ENCODE peak calls at places on chromosomes 12 and 14, in six cellular contexts. One of them, this sample, is unnamed.

GRCh38 chr12:129613311-129613710 is 290.5 kb downstream of the TMEM132D start:
- DNase-seq in A549: no peak
- DNase-seq in thoracic aorta: no peak
- DNase-seq in heart left ventricle: no peak
- DNase-seq in HCT116: no peak
- DNase-seq in colonic mucosa: no peak
- DNase-seq in this sample: no peak

GRCh38 chr12:6457220-6457945 is 5.5 kb downstream of the TAPBPL start:
- DNase-seq in thoracic aorta: no peak
- DNase-seq in HCT116: no peak
- DNase-seq in heart left ventricle: no peak
- DNase-seq in colonic mucosa: no peak
- DNase-seq in A549: no peak
- DNase-seq in this sample: no peak

GRCh38 chr12:88904705-88905104 is 324.4 kb upstream of the KITLG start:
- DNase-seq in A549: no peak
- DNase-seq in colonic mucosa: no peak
- DNase-seq in thoracic aorta: no peak
- DNase-seq in heart left ventricle: no peak
- DNase-seq in HCT116: no peak
- DNase-seq in this sample: no peak

GRCh38 chr12:104796475-104796862 is 161.6 kb downstream of the SLC41A2 start:
- DNase-seq in heart left ventricle: no peak
- DNase-seq in thoracic aorta: no peak
- DNase-seq in A549: no peak
- DNase-seq in colonic mucosa: no peak
- DNase-seq in HCT116: no peak
- DNase-seq in this sample: no peak

GRCh38 chr14:78848234-78848820 is 678.2 kb downstream of the NRXN3 start:
- DNase-seq in HCT116: peak; percentile 18
- DNase-seq in thoracic aorta: no peak
- DNase-seq in heart left ventricle: no peak
- DNase-seq in colonic mucosa: peak; percentile 19
- DNase-seq in A549: peak; percentile 18
- DNase-seq in this sample: no peak

GRCh38 chr14:31339743-31340142 is 80.6 kb downstream of the HEATR5A start:
- DNase-seq in A549: no peak
- DNase-seq in heart left ventricle: no peak
- DNase-seq in colonic mucosa: no peak
- DNase-seq in HCT116: no peak
- DNase-seq in thoracic aorta: no peak
- DNase-seq in this sample: no peak

GRCh38 chr12:91958816-91959215 is 186.8 kb downstream of the BTG1 start:
- DNase-seq in heart left ventricle: no peak
- DNase-seq in thoracic aorta: no peak
- DNase-seq in A549: no peak
- DNase-seq in colonic mucosa: no peak
- DNase-seq in HCT116: no peak
- DNase-seq in this sample: no peak

GRCh38 chr14:54829486-54830224 is 73.0 kb downstream of the GCH1 start:
- DNase-seq in HCT116: no peak
- DNase-seq in heart left ventricle: no peak
- DNase-seq in thoracic aorta: no peak
- DNase-seq in A549: no peak
- DNase-seq in colonic mucosa: no peak
- DNase-seq in this sample: no peak

GRCh38 chr14:96614528-96614927 is 112.3 kb downstream of the PAPOLA start:
- DNase-seq in thoracic aorta: no peak
- DNase-seq in A549: no peak
- DNase-seq in colonic mucosa: no peak
- DNase-seq in HCT116: no peak
- DNase-seq in heart left ventricle: no peak
- DNase-seq in this sample: no peak

GRCh38 chr12:53413485-53414215 is 10.0 kb upstream of the AMHR2 start:
- DNase-seq in heart left ventricle: no peak
- DNase-seq in thoracic aorta: no peak
- DNase-seq in colonic mucosa: no peak
- DNase-seq in HCT116: no peak
- DNase-seq in A549: no peak
- DNase-seq in this sample: no peak

GRCh38 chr12:111444314-111444705 is 38.6 kb downstream of the SH2B3 start:
- DNase-seq in thoracic aorta: no peak
- DNase-seq in heart left ventricle: no peak
- DNase-seq in A549: no peak
- DNase-seq in colonic mucosa: no peak
- DNase-seq in HCT116: no peak
- DNase-seq in this sample: no peak

GRCh38 chr12:80821513-80822000 is 104.8 kb downstream of the MYF5 start:
- DNase-seq in heart left ventricle: no peak
- DNase-seq in thoracic aorta: no peak
- DNase-seq in colonic mucosa: no peak
- DNase-seq in HCT116: no peak
- DNase-seq in A549: no peak
- DNase-seq in this sample: no peak

GRCh38 chr14:73424453-73424852 is 33.9 kb downstream of the NUMB start:
- DNase-seq in A549: no peak
- DNase-seq in HCT116: no peak
- DNase-seq in thoracic aorta: no peak
- DNase-seq in heart left ventricle: no peak
- DNase-seq in colonic mucosa: no peak
- DNase-seq in this sample: no peak

GRCh38 chr12:91951571-91951970 is 194.1 kb downstream of the BTG1 start:
- DNase-seq in HCT116: no peak
- DNase-seq in thoracic aorta: no peak
- DNase-seq in colonic mucosa: no peak
- DNase-seq in heart left ventricle: no peak
- DNase-seq in A549: peak; percentile 6
- DNase-seq in this sample: no peak

GRCh38 chr12:79374543-79374942 is 316.2 kb downstream of the PAWR start:
- DNase-seq in heart left ventricle: no peak
- DNase-seq in colonic mucosa: no peak
- DNase-seq in A549: no peak
- DNase-seq in HCT116: no peak
- DNase-seq in thoracic aorta: no peak
- DNase-seq in this sample: no peak

GRCh38 chr12:59087691-59088090 is 167.4 kb upstream of the LRIG3 start:
- DNase-seq in colonic mucosa: no peak
- DNase-seq in thoracic aorta: no peak
- DNase-seq in HCT116: no peak
- DNase-seq in A549: no peak
- DNase-seq in heart left ventricle: no peak
- DNase-seq in this sample: no peak

GRCh38 chr12:59086124-59086523 is 165.8 kb upstream of the LRIG3 start:
- DNase-seq in A549: no peak
- DNase-seq in thoracic aorta: no peak
- DNase-seq in heart left ventricle: no peak
- DNase-seq in HCT116: no peak
- DNase-seq in colonic mucosa: no peak
- DNase-seq in this sample: no peak

GRCh38 chr12:59087077-59087673 is 166.9 kb upstream of the LRIG3 start:
- DNase-seq in HCT116: peak; percentile 3
- DNase-seq in colonic mucosa: peak; percentile 38
- DNase-seq in heart left ventricle: no peak
- DNase-seq in thoracic aorta: no peak
- DNase-seq in A549: no peak
- DNase-seq in this sample: no peak

GRCh38 chr12:59085680-59086079 is 165.4 kb upstream of the LRIG3 start:
- DNase-seq in heart left ventricle: no peak
- DNase-seq in colonic mucosa: no peak
- DNase-seq in HCT116: no peak
- DNase-seq in A549: no peak
- DNase-seq in thoracic aorta: no peak
- DNase-seq in this sample: no peak

GRCh38 chr12:59084758-59085383 is 164.6 kb upstream of the LRIG3 start:
- DNase-seq in colonic mucosa: no peak
- DNase-seq in HCT116: no peak
- DNase-seq in heart left ventricle: no peak
- DNase-seq in thoracic aorta: no peak
- DNase-seq in A549: no peak
- DNase-seq in this sample: no peak
- TF ChIP-seq CTCF in colonic mucosa: no peak
- TF ChIP-seq CTCF in HCT116: no peak
- TF ChIP-seq CTCF in heart left ventricle: no peak
- TF ChIP-seq CTCF in thoracic aorta: no peak
- TF ChIP-seq CTCF in A549: no peak
- TF ChIP-seq CTCF in this sample: no peak

GRCh38 chr12:124433906-124434305 is 133.5 kb downstream of the NCOR2 start:
- DNase-seq in HCT116: no peak
- DNase-seq in A549: no peak
- DNase-seq in heart left ventricle: no peak
- DNase-seq in thoracic aorta: no peak
- DNase-seq in colonic mucosa: no peak
- DNase-seq in this sample: no peak

GRCh38 chr12:124434951-124435805 is 132.2 kb downstream of the NCOR2 start:
- DNase-seq in thoracic aorta: no peak
- DNase-seq in HCT116: no peak
- DNase-seq in heart left ventricle: no peak
- DNase-seq in A549: no peak
- DNase-seq in colonic mucosa: no peak
- DNase-seq in this sample: no peak

GRCh38 chr12:124433147-124433874 is 134.1 kb downstream of the NCOR2 start:
- DNase-seq in A549: no peak
- DNase-seq in HCT116: no peak
- DNase-seq in heart left ventricle: peak; percentile 82
- DNase-seq in thoracic aorta: no peak
- DNase-seq in colonic mucosa: no peak
- DNase-seq in this sample: no peak

GRCh38 chr12:124435806-124436345 is 131.5 kb downstream of the NCOR2 start:
- DNase-seq in HCT116: no peak
- DNase-seq in heart left ventricle: no peak
- DNase-seq in colonic mucosa: no peak
- DNase-seq in thoracic aorta: no peak
- DNase-seq in A549: no peak
- DNase-seq in this sample: no peak

DNA sequence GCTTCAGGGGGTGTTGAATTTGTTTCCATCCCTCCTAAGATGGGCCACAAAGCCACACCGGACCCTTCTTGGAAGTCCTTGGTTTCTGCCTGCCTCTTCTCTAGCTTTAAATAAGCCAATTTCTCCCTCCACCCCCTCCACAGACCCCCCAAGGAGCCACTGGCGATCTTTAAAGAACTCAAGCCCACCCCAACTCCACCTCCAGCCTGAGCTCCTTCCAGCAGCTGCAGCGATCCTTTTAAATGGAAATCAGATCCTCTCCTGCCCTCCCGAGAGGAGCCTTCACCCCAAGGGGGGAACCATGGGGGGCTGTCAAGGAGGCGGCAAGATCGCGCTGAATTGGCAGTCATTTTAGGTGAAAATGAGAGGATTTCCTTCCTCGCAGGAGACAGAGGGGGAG is 133.0 kb downstream of the NCOR2 start:
- DNase-seq in A549: no peak
- DNase-seq in colonic mucosa: no peak
- DNase-seq in heart left ventricle: no peak
- DNase-seq in HCT116: no peak
- DNase-seq in thoracic aorta: no peak
- DNase-seq in this sample: no peak
- H3K4me1 ChIP-seq in A549: no peaks in the 10 kb centered on the region
- H3K4me1 ChIP-seq in colonic mucosa: no peaks in the 10 kb centered on the region
- H3K4me1 ChIP-seq in heart left ventricle: peaks cover 46% of the 10 kb centered on the region
- H3K4me1 ChIP-seq in HCT116: no peaks in the 10 kb centered on the region
- H3K4me1 ChIP-seq in thoracic aorta: peaks cover 12% of the 10 kb centered on the region
- H3K4me1 ChIP-seq in this sample: peaks cover 34% of the 10 kb centered on the region

GRCh38 chr12:93766371-93766770 is 89.2 kb downstream of the CRADD start:
- DNase-seq in HCT116: no peak
- DNase-seq in A549: no peak
- DNase-seq in colonic mucosa: no peak
- DNase-seq in thoracic aorta: no peak
- DNase-seq in heart left ventricle: no peak
- DNase-seq in this sample: no peak

GRCh38 chr12:93766802-93767523 is 89.8 kb downstream of the CRADD start:
- DNase-seq in heart left ventricle: peak; percentile 54
- DNase-seq in HCT116: no peak
- DNase-seq in A549: peak; percentile 53
- DNase-seq in thoracic aorta: no peak
- DNase-seq in colonic mucosa: peak; percentile 40
- DNase-seq in this sample: no peak

GRCh38 chr12:93762912-93763311 is 85.7 kb downstream of the CRADD start:
- DNase-seq in HCT116: no peak
- DNase-seq in thoracic aorta: no peak
- DNase-seq in A549: no peak
- DNase-seq in colonic mucosa: no peak
- DNase-seq in heart left ventricle: no peak
- DNase-seq in this sample: no peak

GRCh38 chr12:93762059-93762719 is 85.0 kb downstream of the CRADD start:
- DNase-seq in A549: no peak
- DNase-seq in thoracic aorta: no peak
- DNase-seq in heart left ventricle: no peak
- DNase-seq in HCT116: no peak
- DNase-seq in colonic mucosa: no peak
- DNase-seq in this sample: no peak

GRCh38 chr12:93763746-93764147 is 86.6 kb downstream of the CRADD start:
- DNase-seq in thoracic aorta: no peak
- DNase-seq in heart left ventricle: no peak
- DNase-seq in colonic mucosa: no peak
- DNase-seq in A549: no peak
- DNase-seq in HCT116: no peak
- DNase-seq in this sample: no peak
- TF ChIP-seq CTCF in thoracic aorta: no peak
- TF ChIP-seq CTCF in heart left ventricle: no peak
- TF ChIP-seq CTCF in colonic mucosa: no peak
- TF ChIP-seq CTCF in A549: peak; percentile 36
- TF ChIP-seq CTCF in HCT116: no peak
- TF ChIP-seq CTCF in this sample: no peak

DNA sequence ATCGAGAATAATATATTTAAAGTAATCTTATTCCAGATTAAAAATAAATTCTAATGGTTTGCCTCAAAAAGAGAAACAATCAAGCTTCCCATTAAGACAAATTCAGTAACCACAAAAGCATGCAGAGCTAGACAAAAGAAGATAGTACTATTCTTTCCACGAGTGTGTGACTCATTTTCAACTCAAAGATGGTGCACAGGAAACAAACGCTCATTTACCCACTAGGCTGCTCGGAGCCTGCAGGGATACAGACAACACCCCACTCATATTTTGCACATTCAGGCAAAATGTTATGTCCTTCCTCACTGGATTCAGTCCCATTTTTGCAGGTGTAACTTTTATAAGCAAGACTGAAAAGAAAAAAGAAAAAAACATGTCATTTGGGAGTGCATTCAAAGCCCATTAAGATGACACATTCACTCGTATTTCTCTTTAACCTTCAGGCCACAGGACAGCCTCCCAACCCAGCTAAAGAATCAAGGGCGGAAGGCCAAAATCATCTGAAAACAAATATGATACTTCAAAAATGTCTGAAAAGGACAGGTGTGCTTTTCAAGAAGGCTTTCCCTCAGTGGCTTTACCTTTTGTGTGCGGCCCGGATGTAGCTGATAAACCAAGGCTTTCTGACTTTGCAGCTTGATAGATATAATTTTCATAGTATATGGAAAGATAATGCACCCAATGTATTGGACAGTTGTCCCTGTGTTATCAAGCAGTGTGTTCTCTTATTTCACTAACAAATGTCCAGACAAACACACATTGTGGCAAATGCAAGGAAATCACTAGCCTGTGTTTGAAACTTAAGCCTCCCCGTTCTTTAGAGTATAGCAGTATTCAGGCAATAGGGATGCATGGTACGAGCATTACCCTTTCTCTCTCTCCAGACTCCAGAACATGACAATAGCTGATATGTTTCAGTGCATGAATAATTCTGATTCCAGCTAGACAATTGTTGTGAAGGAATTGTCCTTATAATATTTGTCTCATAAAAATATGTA is 147.7 kb upstream of the KRR1 start:
- DNase-seq in A549: no peak
- DNase-seq in heart left ventricle: no peak
- DNase-seq in colonic mucosa: no peak
- DNase-seq in HCT116: peak; percentile 85
- DNase-seq in thoracic aorta: no peak
- DNase-seq in this sample: no peak
- H3K4me1 ChIP-seq in A549: peaks cover 47% of the 10 kb centered on the region
- H3K4me1 ChIP-seq in heart left ventricle: peaks cover 17% of the 10 kb centered on the region
- H3K4me1 ChIP-seq in colonic mucosa: no peaks in the 10 kb centered on the region
- H3K4me1 ChIP-seq in HCT116: peaks cover 98% of the 10 kb centered on the region
- H3K4me1 ChIP-seq in thoracic aorta: no peaks in the 10 kb centered on the region
- H3K4me1 ChIP-seq in this sample: no peaks in the 10 kb centered on the region

This sample was measured in right atrium auricular region.